ENCODE peak calls at places on chromosomes 4 and X, in four cellular contexts. W is mesendoderm, M is SJSA1, R is fibroblast of mammary gland. B is an unnamed sample.

GRCh38 chrX:120358687-120359086 is 3.2 kb upstream of the ATP1B4 start:
- DNase-seq in W (no peak), M (peak; percentile 42), R (peak; percentile 35), B (no peak)

GRCh38 chr4:183434264-183435045 is 10.0 kb upstream of the CDKN2AIP start:
- DNase-seq in W (no peak), M (no peak), R (no peak), B (no peak)

GRCh38 chr4:83664071-83664470 is 128.2 kb downstream of the GPAT3 start:
- DNase-seq in W (no peak), M (no peak), R (no peak), B (no peak)

GRCh38 chrX:3603026-3603661 is 110.3 kb downstream of the PRKX start:
- DNase-seq in W (no peak), M (no peak), R (no peak), B (no peak)

GRCh38 chrX:143854006-143854405 is 29.9 kb upstream of the UBE2NL start:
- DNase-seq in W (no peak), M (no peak), R (peak; percentile 77), B (no peak)

GRCh38 chrX:20487227-20487626 is 220.5 kb upstream of the RPS6KA3 start:
- DNase-seq in W (no peak), M (no peak), R (peak; percentile 43), B (no peak)

GRCh38 chrX:43655151-43655676 is 885 bp upstream of the MAOA start:
- DNase-seq in W (peak; percentile 60), M (peak; percentile 41), R (peak; percentile 44), B (peak; percentile 76)

GRCh38 chr4:68905598-68906237 is 45.9 kb downstream of the UGT2A3 start:
- DNase-seq in W (peak; percentile 87), M (no peak), R (no peak), B (no peak)

GRCh38 chr4:143488684-143489083 is 24.8 kb upstream of the SMARCA5 start:
- DNase-seq in W (no peak), M (no peak), R (no peak), B (no peak)

GRCh38 chr4:153465583-153465921 is 608 bp upstream of the TMEM131L start:
- DNase-seq in W (peak; percentile 66), M (peak; percentile 60), R (peak; percentile 59), B (peak; percentile 75)

GRCh38 chr4:142500966-142501365 is 345.1 kb downstream of the INPP4B start:
- DNase-seq in W (peak; percentile 7), M (no peak), R (no peak), B (no peak)

GRCh38 chr4:128823025-128823661 is 13.6 kb downstream of the JADE1 start:
- DNase-seq in W (no peak), M (no peak), R (peak; percentile 95), B (no peak)

GRCh38 chr4:26476545-26476944 is 13.7 kb downstream of the CCKAR start:
- DNase-seq in W (no peak), M (no peak), R (no peak), B (no peak)

GRCh38 chr4:108193891-108194672 is 25.4 kb upstream of the LEF1 start:
- DNase-seq in W (peak; percentile 70), M (no peak), R (peak; percentile 11), B (no peak)

GRCh38 chrX:134810211-134810610 is 151.9 kb upstream of the PLAC1 start:
- DNase-seq in W (no peak), M (no peak), R (no peak), B (no peak)

GRCh38 chr4:69617083-69617694 is 22.3 kb downstream of the UGT2A2 start:
- DNase-seq in W (peak; percentile 60), M (no peak), R (peak; percentile 43), B (no peak)

GRCh38 chr4:48483006-48483776 is at the start of gene SLC10A4:
- DNase-seq in W (peak; percentile 56), M (no peak), R (no peak), B (no peak)

GRCh38 chr4:24999392-25000104 is 31.2 kb downstream of the LGI2 start:
- DNase-seq in W (peak; percentile 52), M (no peak), R (no peak), B (no peak)

GRCh38 chr4:101345596-101346311 is 1.6 kb downstream of the PPP3CA start:
- DNase-seq in W (peak; percentile 81), M (peak; percentile 69), R (peak; percentile 43), B (peak; percentile 81)

GRCh38 chr4:109077486-109077885 is 225.0 kb downstream of the COL25A1 start:
- DNase-seq in W (no peak), M (no peak), R (peak; percentile 13), B (no peak)

GRCh38 chrX:101081257-101081656 is 2.6 kb downstream of the TMEM35A start:
- DNase-seq in W (no peak), M (no peak), R (peak; percentile 4), B (no peak)

GRCh38 chrX:11543249-11543648 is 122.5 kb downstream of the ARHGAP6 start:
- DNase-seq in W (no peak), M (no peak), R (no peak), B (no peak)

GRCh38 chrX:155027509-155028066 is 944 bp downstream of the FUNDC2 start:
- DNase-seq in W (peak; percentile 4), M (no peak), R (peak; percentile 82), B (peak; percentile 67)

DNA sequence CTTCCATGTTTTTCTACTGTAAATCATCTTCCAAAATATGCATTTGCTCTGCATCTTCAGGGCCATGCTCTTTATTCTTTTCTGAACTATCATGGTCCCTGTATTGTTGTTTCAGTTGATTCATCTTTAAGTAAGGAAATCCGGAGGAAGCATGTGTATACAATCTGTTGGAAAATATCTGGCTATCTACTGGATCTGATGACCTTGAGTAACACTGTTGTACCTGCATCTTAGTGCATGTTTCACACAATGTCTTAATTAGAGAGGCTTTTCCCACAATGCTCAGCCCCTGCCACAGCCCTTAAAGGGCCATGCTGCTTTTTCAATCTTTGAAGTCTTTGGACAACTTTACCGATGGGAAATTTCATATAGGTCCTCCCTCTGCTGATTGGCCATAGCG is 61.8 kb upstream of the SH3RF1 start:
- DNase-seq in W (no peak), M (no peak), R (no peak), B (no peak)
- H3K4me3 ChIP-seq in W (no peak overlapping the region), M (no peak overlapping the region), R (no peak overlapping the region), B (no peak overlapping the region)

DNA sequence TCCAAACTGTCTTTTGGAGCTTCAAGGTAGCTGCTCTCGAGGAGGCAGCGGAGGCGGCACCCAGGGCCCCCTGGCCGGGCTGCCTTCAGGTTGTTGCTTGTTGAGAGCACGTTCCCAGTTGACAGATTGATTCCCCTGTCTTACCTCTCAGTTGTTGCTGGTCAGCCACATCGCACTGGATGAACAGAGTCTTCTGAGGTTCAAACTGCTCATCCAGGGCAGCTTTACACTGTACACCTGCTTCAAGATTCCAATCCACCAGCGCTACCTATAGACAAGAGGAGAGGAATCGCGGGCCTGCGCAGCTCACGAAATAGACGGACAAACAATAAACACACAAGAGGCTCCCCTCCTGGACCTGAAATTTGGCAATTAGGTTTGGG is 497 bp downstream of the HPGD start:
- DNase-seq in W (peak; percentile 38), M (no peak), R (no peak), B (no peak)
- H3K4me3 ChIP-seq in W (no peak overlapping the region), M (peak overlapping the region; percentile 38), R (peak overlapping the region; percentile 42), B (peak overlapping the region; percentile 71)

GRCh38 chrX:45320191-45320590 is 119.5 kb upstream of the DIPK2B start:
- DNase-seq in W (no peak), M (no peak), R (no peak), B (no peak)

GRCh38 chrX:45322382-45322781 is 121.7 kb upstream of the DIPK2B start:
- DNase-seq in W (peak; percentile 74), M (peak; percentile 45), R (peak; percentile 88), B (peak; percentile 64)

GRCh38 chrX:45322820-45323219 is 122.1 kb upstream of the DIPK2B start:
- DNase-seq in W (peak; percentile 27), M (no peak), R (peak; percentile 63), B (no peak)

GRCh38 chrX:45324941-45325340 is 124.3 kb upstream of the DIPK2B start:
- DNase-seq in W (no peak), M (no peak), R (peak; percentile 31), B (no peak)

GRCh38 chrX:45323387-45323786 is 122.7 kb upstream of the DIPK2B start:
- DNase-seq in W (no peak), M (no peak), R (no peak), B (no peak)
- H3K4me3 ChIP-seq in W (no peak overlapping the region), M (no peak overlapping the region), R (no peak overlapping the region), B (no peak overlapping the region)

GRCh38 chr4:159105063-159105414 is 2.2 kb downstream of the RAPGEF2 start:
- DNase-seq in W (peak; percentile 37), M (no peak), R (peak; percentile 72), B (no peak)
- H3K4me3 ChIP-seq in W (peak overlapping the region; percentile 59), M (peak overlapping the region; percentile 92), R (peak overlapping the region; percentile 89), B (peak overlapping the region; percentile 97)

GRCh38 chrX:124026529-124026928 is 65.0 kb downstream of the STAG2 start:
- DNase-seq in W (no peak), M (no peak), R (no peak), B (no peak)
- H3K4me3 ChIP-seq in W (no peak overlapping the region), M (no peak overlapping the region), R (no peak overlapping the region), B (no peak overlapping the region)